ENCODE peak calls at places on chromosomes 2 and 18, in nine cellular contexts. One of them, this sample, is unnamed.

GRCh38 chr2:8009010-8009597 is 672.8 kb upstream of the ID2 start:
- DNase-seq in fibroblast of pulmonary artery: peak; percentile 18
- DNase-seq in hepatocyte: no peak
- DNase-seq in lower lobe of right lung: no peak
- DNase-seq in IMR-90: peak; percentile 42
- DNase-seq in mesothelial cell of epicardium: no peak
- DNase-seq in nephron progenitor cell: no peak
- DNase-seq in colonic mucosa: no peak
- DNase-seq in type B pancreatic cell: no peak
- DNase-seq in this sample: peak; percentile 14

GRCh38 chr2:203360833-203361430 is 32.7 kb downstream of the ABI2 start:
- DNase-seq in fibroblast of pulmonary artery: no peak
- DNase-seq in hepatocyte: peak; percentile 19
- DNase-seq in lower lobe of right lung: no peak
- DNase-seq in IMR-90: peak; percentile 19
- DNase-seq in mesothelial cell of epicardium: no peak
- DNase-seq in nephron progenitor cell: no peak
- DNase-seq in colonic mucosa: no peak
- DNase-seq in type B pancreatic cell: no peak
- DNase-seq in this sample: no peak

GRCh38 chr2:206443735-206444527 is 599 bp downstream of the ADAM23 start:
- DNase-seq in fibroblast of pulmonary artery: peak; percentile 32
- DNase-seq in hepatocyte: peak; percentile 70
- DNase-seq in lower lobe of right lung: no peak
- DNase-seq in IMR-90: peak; percentile 22
- DNase-seq in mesothelial cell of epicardium: peak; percentile 61
- DNase-seq in nephron progenitor cell: peak; percentile 68
- DNase-seq in colonic mucosa: no peak
- DNase-seq in type B pancreatic cell: peak; percentile 74
- DNase-seq in this sample: peak; percentile 35

GRCh38 chr2:28765316-28765715 is 13.7 kb downstream of the PPP1CB start:
- DNase-seq in fibroblast of pulmonary artery: no peak
- DNase-seq in hepatocyte: no peak
- DNase-seq in lower lobe of right lung: no peak
- DNase-seq in IMR-90: peak; percentile 9
- DNase-seq in mesothelial cell of epicardium: no peak
- DNase-seq in nephron progenitor cell: no peak
- DNase-seq in colonic mucosa: no peak
- DNase-seq in type B pancreatic cell: no peak
- DNase-seq in this sample: no peak

GRCh38 chr18:37282386-37283037 is 283.1 kb downstream of the CELF4 start:
- DNase-seq in fibroblast of pulmonary artery: peak; percentile 4
- DNase-seq in hepatocyte: no peak
- DNase-seq in lower lobe of right lung: no peak
- DNase-seq in IMR-90: no peak
- DNase-seq in mesothelial cell of epicardium: no peak
- DNase-seq in nephron progenitor cell: peak; percentile 21
- DNase-seq in colonic mucosa: no peak
- DNase-seq in type B pancreatic cell: no peak
- DNase-seq in this sample: no peak

GRCh38 chr2:149767516-149767974 is 180.0 kb upstream of the MMADHC start:
- DNase-seq in fibroblast of pulmonary artery: peak; percentile 72
- DNase-seq in hepatocyte: no peak
- DNase-seq in lower lobe of right lung: no peak
- DNase-seq in IMR-90: peak; percentile 59
- DNase-seq in mesothelial cell of epicardium: no peak
- DNase-seq in nephron progenitor cell: no peak
- DNase-seq in colonic mucosa: no peak
- DNase-seq in type B pancreatic cell: no peak
- DNase-seq in this sample: peak; percentile 40

GRCh38 chr2:233289590-233290424 is 17.8 kb upstream of the SAG start:
- DNase-seq in fibroblast of pulmonary artery: no peak
- DNase-seq in hepatocyte: no peak
- DNase-seq in lower lobe of right lung: no peak
- DNase-seq in IMR-90: no peak
- DNase-seq in mesothelial cell of epicardium: no peak
- DNase-seq in nephron progenitor cell: no peak
- DNase-seq in colonic mucosa: no peak
- DNase-seq in type B pancreatic cell: no peak
- DNase-seq in this sample: no peak

GRCh38 chr2:134862069-134862468 is 23.7 kb downstream of the ACMSD start:
- DNase-seq in fibroblast of pulmonary artery: no peak
- DNase-seq in hepatocyte: no peak
- DNase-seq in lower lobe of right lung: no peak
- DNase-seq in IMR-90: no peak
- DNase-seq in mesothelial cell of epicardium: no peak
- DNase-seq in nephron progenitor cell: no peak
- DNase-seq in colonic mucosa: no peak
- DNase-seq in type B pancreatic cell: no peak
- DNase-seq in this sample: no peak

DNA sequence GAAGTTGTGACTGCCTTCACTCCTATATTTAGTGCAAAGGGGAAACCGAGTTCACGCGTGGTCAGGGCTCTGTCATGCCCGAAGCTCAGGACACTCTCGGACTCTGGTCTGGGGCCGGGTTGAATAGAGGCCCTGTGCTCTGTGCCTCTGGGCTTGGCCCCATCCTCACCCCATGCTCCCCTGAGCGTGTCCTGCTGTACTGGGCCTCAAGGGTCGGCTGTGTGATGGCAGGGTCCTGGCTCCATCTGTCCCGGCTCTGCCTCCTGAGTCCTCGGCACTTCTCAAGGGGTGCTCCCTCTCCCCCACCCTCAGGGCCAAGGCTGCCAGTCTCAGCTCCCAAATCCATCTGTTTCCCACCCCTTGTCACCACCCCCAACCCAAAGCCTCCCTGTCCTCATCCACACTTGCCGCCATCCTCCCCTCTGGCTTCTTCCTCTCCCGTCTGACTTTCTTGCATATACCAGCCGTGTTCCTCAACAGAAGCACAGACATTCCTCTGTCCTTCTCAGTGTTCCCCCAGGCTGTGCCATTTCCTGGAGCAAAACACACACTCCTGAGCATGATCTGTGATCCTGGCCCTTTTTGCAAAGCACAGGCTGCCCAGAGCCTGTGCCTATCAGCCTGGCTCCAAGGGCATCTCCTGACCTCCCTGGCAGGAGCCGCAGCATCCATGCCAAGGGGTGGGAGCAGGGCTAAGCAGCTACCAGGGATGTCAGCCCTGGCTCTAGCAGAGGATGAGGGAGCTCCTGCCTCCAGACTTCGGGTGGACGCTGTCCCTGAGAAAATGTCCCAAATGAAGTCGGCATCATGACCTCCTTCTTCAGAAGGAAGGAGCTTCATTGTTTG is 64.2 kb upstream of the OTOS start:
- DNase-seq in fibroblast of pulmonary artery: no peak
- DNase-seq in hepatocyte: no peak
- DNase-seq in lower lobe of right lung: no peak
- DNase-seq in IMR-90: no peak
- DNase-seq in mesothelial cell of epicardium: no peak
- DNase-seq in nephron progenitor cell: no peak
- DNase-seq in colonic mucosa: no peak
- DNase-seq in type B pancreatic cell: no peak
- DNase-seq in this sample: no peak
- TF ChIP-seq CTCF in fibroblast of pulmonary artery: no peak
- TF ChIP-seq CTCF in hepatocyte: no peak
- TF ChIP-seq CTCF in lower lobe of right lung: no peak
- TF ChIP-seq CTCF in IMR-90: no peak
- TF ChIP-seq CTCF in mesothelial cell of epicardium: no peak
- TF ChIP-seq CTCF in nephron progenitor cell: no peak
- TF ChIP-seq CTCF in colonic mucosa: no peak
- TF ChIP-seq CTCF in type B pancreatic cell: no peak
- TF ChIP-seq CTCF in this sample: no peak

DNA sequence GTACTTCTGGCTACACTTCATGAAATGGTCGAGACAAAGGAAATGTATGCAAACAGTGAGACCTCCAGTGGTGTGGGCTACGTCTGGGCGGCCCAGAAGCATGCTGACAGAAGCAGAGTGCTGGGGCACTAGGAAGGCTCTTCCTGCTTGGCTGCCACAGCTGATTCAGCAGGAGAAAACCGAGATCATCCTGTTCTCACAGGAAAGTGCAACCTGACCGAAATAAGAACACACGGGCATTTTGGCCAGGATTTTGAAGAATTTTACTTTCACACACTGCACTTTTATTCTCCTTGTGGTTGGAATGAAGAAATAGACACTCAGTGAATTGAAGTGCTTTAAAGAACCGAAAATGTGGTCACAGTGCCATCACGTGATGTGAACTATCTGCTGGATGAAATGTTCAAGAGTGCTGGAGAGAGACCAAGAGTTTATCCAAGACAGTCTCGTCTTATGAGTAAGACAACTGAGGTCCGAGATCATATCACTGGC is 149.5 kb downstream of the CCBE1 start:
- DNase-seq in fibroblast of pulmonary artery: peak; percentile 81
- DNase-seq in hepatocyte: peak; percentile 45
- DNase-seq in lower lobe of right lung: no peak
- DNase-seq in IMR-90: peak; percentile 93
- DNase-seq in mesothelial cell of epicardium: no peak
- DNase-seq in nephron progenitor cell: no peak
- DNase-seq in colonic mucosa: no peak
- DNase-seq in type B pancreatic cell: no peak
- DNase-seq in this sample: peak; percentile 84
- TF ChIP-seq CTCF in fibroblast of pulmonary artery: peak; percentile 18
- TF ChIP-seq CTCF in hepatocyte: peak; percentile 23
- TF ChIP-seq CTCF in lower lobe of right lung: no peak
- TF ChIP-seq CTCF in IMR-90: peak; percentile 39
- TF ChIP-seq CTCF in mesothelial cell of epicardium: no peak
- TF ChIP-seq CTCF in nephron progenitor cell: no peak
- TF ChIP-seq CTCF in colonic mucosa: no peak
- TF ChIP-seq CTCF in type B pancreatic cell: peak; percentile 27
- TF ChIP-seq CTCF in this sample: peak; percentile 38

DNA sequence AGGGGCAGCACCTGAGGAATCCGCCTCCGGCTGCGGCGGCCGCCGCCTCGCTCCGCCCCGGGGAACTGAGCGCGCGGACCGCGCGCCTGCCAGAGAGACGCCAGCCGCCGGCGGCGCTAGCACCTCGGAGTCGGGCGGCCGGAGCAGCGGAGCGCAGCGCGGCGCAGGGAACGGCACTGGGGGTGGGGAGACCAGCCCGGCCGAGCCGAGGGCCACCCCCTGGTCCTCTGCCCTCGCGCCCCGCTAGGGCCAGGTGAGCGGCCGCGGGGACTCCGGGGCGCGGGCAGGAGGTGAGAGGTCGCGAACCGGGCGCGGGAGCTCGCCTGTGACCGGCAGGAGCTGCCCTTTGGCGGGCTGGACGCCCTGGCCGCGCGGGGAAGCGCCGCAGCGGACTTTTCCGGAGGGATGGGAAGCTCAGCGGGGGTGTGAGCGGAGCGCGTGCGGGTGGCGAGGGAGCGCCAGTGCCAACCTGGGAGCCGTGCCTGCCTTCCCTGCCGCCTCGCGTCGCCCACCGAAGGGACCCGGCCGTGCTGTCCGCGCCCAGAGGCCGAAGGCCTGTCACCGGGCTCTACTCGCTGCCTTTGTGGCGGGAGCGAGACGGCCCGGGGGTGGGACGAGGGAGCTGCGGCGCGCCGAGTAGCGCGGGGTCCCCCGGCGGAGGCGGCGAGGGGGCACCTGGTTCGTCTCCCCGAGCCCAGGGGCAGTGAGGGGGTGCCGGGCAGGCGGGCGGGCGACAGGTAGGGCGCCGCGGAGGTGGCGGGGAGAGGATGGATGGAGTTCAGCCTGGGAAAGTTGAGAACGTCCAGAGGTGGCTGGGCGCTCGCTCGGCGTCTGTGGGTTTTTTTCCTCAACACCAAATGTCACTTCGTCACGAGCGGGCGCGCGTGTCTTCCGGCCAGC is at the start of gene GREB1L:
- DNase-seq in fibroblast of pulmonary artery: peak; percentile 47
- DNase-seq in hepatocyte: peak; percentile 90
- DNase-seq in lower lobe of right lung: peak; percentile 51
- DNase-seq in IMR-90: no peak
- DNase-seq in mesothelial cell of epicardium: peak; percentile 86
- DNase-seq in nephron progenitor cell: peak; percentile 85
- DNase-seq in colonic mucosa: peak; percentile 34
- DNase-seq in type B pancreatic cell: peak; percentile 83
- DNase-seq in this sample: peak; percentile 22
- TF ChIP-seq CTCF in fibroblast of pulmonary artery: no peak
- TF ChIP-seq CTCF in hepatocyte: peak; percentile 37
- TF ChIP-seq CTCF in lower lobe of right lung: peak; percentile 20
- TF ChIP-seq CTCF in IMR-90: peak; percentile 11
- TF ChIP-seq CTCF in mesothelial cell of epicardium: peak; percentile 22
- TF ChIP-seq CTCF in nephron progenitor cell: no peak
- TF ChIP-seq CTCF in colonic mucosa: no peak
- TF ChIP-seq CTCF in type B pancreatic cell: peak; percentile 60
- TF ChIP-seq CTCF in this sample: no peak

GRCh38 chr2:73174941-73175662 is 27.3 kb upstream of the NOTO start:
- DNase-seq in fibroblast of pulmonary artery: no peak
- DNase-seq in hepatocyte: no peak
- DNase-seq in lower lobe of right lung: no peak
- DNase-seq in IMR-90: no peak
- DNase-seq in mesothelial cell of epicardium: no peak
- DNase-seq in nephron progenitor cell: no peak
- DNase-seq in colonic mucosa: no peak
- DNase-seq in type B pancreatic cell: no peak
- DNase-seq in this sample: no peak

GRCh38 chr2:73177645-73178255 is 24.6 kb upstream of the NOTO start:
- DNase-seq in fibroblast of pulmonary artery: no peak
- DNase-seq in hepatocyte: no peak
- DNase-seq in lower lobe of right lung: no peak
- DNase-seq in IMR-90: no peak
- DNase-seq in mesothelial cell of epicardium: no peak
- DNase-seq in nephron progenitor cell: no peak
- DNase-seq in colonic mucosa: no peak
- DNase-seq in type B pancreatic cell: no peak
- DNase-seq in this sample: no peak

GRCh38 chr2:73175663-73176204 is 26.6 kb upstream of the NOTO start:
- DNase-seq in fibroblast of pulmonary artery: peak; percentile 63
- DNase-seq in hepatocyte: peak; percentile 83
- DNase-seq in lower lobe of right lung: peak; percentile 89
- DNase-seq in IMR-90: peak; percentile 62
- DNase-seq in mesothelial cell of epicardium: peak; percentile 79
- DNase-seq in nephron progenitor cell: peak; percentile 79
- DNase-seq in colonic mucosa: peak; percentile 80
- DNase-seq in type B pancreatic cell: peak; percentile 79
- DNase-seq in this sample: peak; percentile 56

GRCh38 chr2:73176205-73176880 is 26.0 kb upstream of the NOTO start:
- DNase-seq in fibroblast of pulmonary artery: peak; percentile 7
- DNase-seq in hepatocyte: peak; percentile 51
- DNase-seq in lower lobe of right lung: no peak
- DNase-seq in IMR-90: no peak
- DNase-seq in mesothelial cell of epicardium: no peak
- DNase-seq in nephron progenitor cell: peak; percentile 28
- DNase-seq in colonic mucosa: peak; percentile 53
- DNase-seq in type B pancreatic cell: no peak
- DNase-seq in this sample: no peak

DNA sequence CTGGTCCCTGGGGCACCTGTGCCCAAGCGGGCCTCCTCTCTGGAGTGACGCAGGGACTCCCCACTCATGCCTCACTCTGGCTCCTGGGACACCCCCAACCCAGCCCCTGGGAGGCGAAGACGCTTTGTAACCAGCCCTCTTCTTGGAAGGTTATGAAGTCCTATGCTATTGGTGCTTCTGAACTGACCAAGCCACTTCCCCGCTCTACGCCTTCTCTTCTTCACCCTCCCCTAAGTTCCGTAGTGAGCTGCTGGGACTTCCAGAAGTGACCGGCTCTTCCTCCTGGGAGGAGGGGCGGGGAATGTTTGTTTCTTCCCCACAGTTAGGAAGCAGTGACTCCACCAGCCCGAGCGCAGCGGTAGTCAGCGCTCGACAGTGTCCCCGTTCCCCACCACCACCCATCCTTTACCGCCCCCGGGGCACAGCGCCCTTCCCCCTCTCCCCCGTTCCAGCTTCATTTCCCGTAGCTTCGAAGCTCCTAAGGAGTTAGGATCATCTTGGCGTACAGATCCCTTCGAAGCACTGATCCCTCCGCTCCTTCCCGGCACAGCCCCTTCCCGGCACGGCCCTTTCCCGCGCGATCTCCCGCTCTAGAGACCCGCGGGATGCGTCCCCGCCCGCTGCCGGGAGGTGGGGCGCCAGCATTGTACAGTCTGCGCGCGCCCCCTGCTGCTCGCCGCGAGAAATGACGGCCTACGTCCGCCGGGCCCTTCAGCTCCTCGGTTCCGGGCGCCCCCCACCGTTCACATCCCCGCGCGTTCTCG is 25.3 kb upstream of the NOTO start:
- DNase-seq in fibroblast of pulmonary artery: peak; percentile 84
- DNase-seq in hepatocyte: peak; percentile 95
- DNase-seq in lower lobe of right lung: peak; percentile 94
- DNase-seq in IMR-90: peak; percentile 76
- DNase-seq in mesothelial cell of epicardium: peak; percentile 96
- DNase-seq in nephron progenitor cell: peak; percentile 97
- DNase-seq in colonic mucosa: peak; percentile 93
- DNase-seq in type B pancreatic cell: peak; percentile 96
- DNase-seq in this sample: peak; percentile 77
- TF ChIP-seq CTCF in fibroblast of pulmonary artery: peak; percentile 73
- TF ChIP-seq CTCF in hepatocyte: peak; percentile 99
- TF ChIP-seq CTCF in lower lobe of right lung: peak; percentile 99
- TF ChIP-seq CTCF in IMR-90: peak; percentile 99
- TF ChIP-seq CTCF in mesothelial cell of epicardium: peak; percentile 94
- TF ChIP-seq CTCF in nephron progenitor cell: peak; percentile 98
- TF ChIP-seq CTCF in colonic mucosa: peak; percentile 99
- TF ChIP-seq CTCF in type B pancreatic cell: peak; percentile 97
- TF ChIP-seq CTCF in this sample: peak; percentile 90

This sample was measured in fibroblast of the aortic adventitia.